ENCODE peak calls at places on chromosomes 6 and 20, in four cellular contexts. X, I, B and J are unnamed samples.

GRCh38 chr6:45584127-45584526 is 206.4 kb upstream of the SUPT3H start:
- DNase-seq in I (no peak), X (no peak), B (no peak), J (no peak)

GRCh38 chr6:144036064-144036873 is 28.2 kb upstream of the PLAGL1 start:
- DNase-seq in B (no peak), I (no peak), X (no peak), J (no peak)

GRCh38 chr20:8079976-8080375 is 52.1 kb upstream of the PLCB1 start:
- DNase-seq in I (no peak), B (no peak), X (no peak), J (no peak)

GRCh38 chr20:17108896-17109295 is 117.9 kb upstream of the PCSK2 start:
- DNase-seq in X (no peak), I (no peak), B (no peak), J (no peak)

GRCh38 chr6:47321582-47321981 is 11.9 kb upstream of the TNFRSF21 start:
- DNase-seq in X (no peak), B (no peak), I (no peak), J (no peak)

GRCh38 chr6:26198626-26199056 is 111.4 kb downstream of the HFE start:
- DNase-seq in X (no peak), I (no peak), B (no peak), J (no peak)

GRCh38 chr20:10381477-10381876 is 52.5 kb downstream of the MKKS start:
- DNase-seq in X (no peak), B (no peak), I (no peak), J (no peak)

GRCh38 chr6:111573118-111573883 is 32.4 kb downstream of the TRAF3IP2 start:
- DNase-seq in I (no peak), B (no peak), X (no peak), J (peak; percentile 62)

GRCh38 chr6:1536526-1537429 is 72.9 kb upstream of the FOXC1 start:
- DNase-seq in I (no peak), X (no peak), B (no peak), J (no peak)

GRCh38 chr20:25252226-25252625 is 4.3 kb downstream of the PYGB start:
- DNase-seq in I (no peak), X (no peak), B (no peak), J (no peak)

GRCh38 chr6:8940356-8940755 is 505.0 kb upstream of the SLC35B3 start:
- DNase-seq in I (no peak), X (no peak), B (no peak), J (no peak)

GRCh38 chr6:166806217-166806838 is 150.0 kb downstream of the RNASET2 start:
- DNase-seq in B (no peak), X (no peak), I (no peak), J (no peak)

GRCh38 chr20:23232219-23232581 is 118.4 kb upstream of the NXT1 start:
- DNase-seq in I (no peak), X (no peak), B (no peak), J (no peak)

GRCh38 chr20:23231561-23232218 is 118.9 kb upstream of the NXT1 start:
- DNase-seq in I (no peak), B (no peak), X (no peak), J (no peak)

GRCh38 chr20:23232679-23233308 is 117.8 kb upstream of the NXT1 start:
- DNase-seq in X (no peak), B (no peak), I (no peak), J (no peak)

GRCh38 chr20:23229989-23230388 is 120.6 kb upstream of the NXT1 start:
- DNase-seq in X (no peak), B (no peak), I (no peak), J (no peak)

GRCh38 chr20:23230766-23231385 is 119.7 kb upstream of the NXT1 start:
- DNase-seq in I (no peak), X (no peak), B (no peak), J (no peak)
- H3K4me1 ChIP-seq in I (no peaks in the 10 kb centered on the region), X (peaks cover 19% of the 10 kb centered on the region), B (no peaks in the 10 kb centered on the region), J (no peaks in the 10 kb centered on the region)

GRCh38 chr20:31713312-31714049 is 9.2 kb downstream of the BCL2L1 start:
- DNase-seq in X (peak; percentile 69), I (no peak), B (no peak), J (peak; percentile 73)

GRCh38 chr20:31710423-31711250 is 12.0 kb downstream of the BCL2L1 start:
- DNase-seq in B (no peak), I (no peak), X (peak; percentile 70), J (no peak)

GRCh38 chr20:31711416-31712111 is 11.1 kb downstream of the BCL2L1 start:
- DNase-seq in X (no peak), B (no peak), I (no peak), J (no peak)

GRCh38 chr20:31712112-31712553 is 10.5 kb downstream of the BCL2L1 start:
- DNase-seq in I (no peak), X (no peak), B (no peak), J (peak; percentile 43)

DNA sequence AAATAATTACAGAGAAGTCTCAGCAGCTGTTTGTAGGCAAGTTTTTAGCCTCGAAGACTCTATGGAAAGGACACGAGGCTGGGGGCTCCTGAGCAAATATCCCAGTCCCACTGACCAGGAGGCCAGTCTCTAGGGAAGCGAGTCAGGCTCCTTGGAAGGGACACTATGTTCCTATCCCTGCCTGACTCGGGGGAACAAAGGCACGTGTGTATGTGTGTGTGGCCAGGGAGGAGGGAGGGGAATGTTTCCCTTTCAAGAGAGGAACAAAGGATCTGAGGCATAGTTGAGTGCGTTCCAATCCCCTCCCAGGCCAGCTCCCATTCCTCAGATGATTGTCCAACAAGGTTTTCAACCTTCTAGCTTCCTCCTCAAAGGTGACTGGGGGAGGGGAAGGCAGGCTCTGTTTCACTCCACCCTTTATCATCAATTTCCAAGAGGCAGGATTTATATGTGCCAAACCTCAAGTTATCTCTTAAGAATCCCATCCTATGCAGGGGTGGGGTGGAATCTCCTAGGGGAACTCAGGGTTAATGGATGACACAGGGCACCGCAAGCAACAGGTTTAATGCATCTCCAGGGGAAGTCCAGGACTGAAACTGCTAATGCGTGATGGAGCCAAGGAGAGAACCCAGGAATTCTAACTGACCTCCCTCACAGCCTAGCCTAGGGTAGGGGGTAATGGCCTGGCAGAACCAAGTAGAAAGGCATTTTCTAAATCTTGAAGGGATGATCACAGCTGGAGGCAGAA is 9.9 kb downstream of the BCL2L1 start:
- DNase-seq in X (peak; percentile 66), B (no peak), I (no peak), J (peak; percentile 88)
- H3K4me1 ChIP-seq in X (peaks cover 100% of the 10 kb centered on the region), B (peaks cover 44% of the 10 kb centered on the region), I (peaks cover 95% of the 10 kb centered on the region), J (peaks cover 17% of the 10 kb centered on the region)

GRCh38 chr6:502761-503160 is 111.2 kb downstream of the IRF4 start:
- DNase-seq in B (no peak), I (no peak), X (no peak), J (no peak)

GRCh38 chr6:499617-500016 is 108.1 kb downstream of the IRF4 start:
- DNase-seq in I (no peak), X (no peak), B (no peak), J (no peak)

GRCh38 chr6:496649-497048 is 105.1 kb downstream of the IRF4 start:
- DNase-seq in B (no peak), X (no peak), I (no peak), J (no peak)

GRCh38 chr6:501891-502601 is 110.5 kb downstream of the IRF4 start:
- DNase-seq in I (no peak), X (no peak), B (peak; percentile 31), J (no peak)

GRCh38 chr6:498795-499231 is 107.3 kb downstream of the IRF4 start:
- DNase-seq in X (no peak), I (peak; percentile 18), B (no peak), J (no peak)
- H3K4me1 ChIP-seq in X (no peaks in the 10 kb centered on the region), I (peaks cover 4% of the 10 kb centered on the region), B (peaks cover 24% of the 10 kb centered on the region), J (no peaks in the 10 kb centered on the region)

GRCh38 chr20:49701313-49701731 is 12.4 kb downstream of the B4GALT5 start:
- DNase-seq in B (no peak), X (no peak), I (no peak), J (no peak)

GRCh38 chr20:49706548-49707517 is 6.8 kb downstream of the B4GALT5 start:
- DNase-seq in I (no peak), X (no peak), B (no peak), J (no peak)

GRCh38 chr20:49701916-49702315 is 11.8 kb downstream of the B4GALT5 start:
- DNase-seq in I (no peak), B (no peak), X (no peak), J (no peak)

GRCh38 chr20:49704932-49705336 is 8.7 kb downstream of the B4GALT5 start:
- DNase-seq in B (no peak), I (peak; percentile 62), X (no peak), J (no peak)

DNA sequence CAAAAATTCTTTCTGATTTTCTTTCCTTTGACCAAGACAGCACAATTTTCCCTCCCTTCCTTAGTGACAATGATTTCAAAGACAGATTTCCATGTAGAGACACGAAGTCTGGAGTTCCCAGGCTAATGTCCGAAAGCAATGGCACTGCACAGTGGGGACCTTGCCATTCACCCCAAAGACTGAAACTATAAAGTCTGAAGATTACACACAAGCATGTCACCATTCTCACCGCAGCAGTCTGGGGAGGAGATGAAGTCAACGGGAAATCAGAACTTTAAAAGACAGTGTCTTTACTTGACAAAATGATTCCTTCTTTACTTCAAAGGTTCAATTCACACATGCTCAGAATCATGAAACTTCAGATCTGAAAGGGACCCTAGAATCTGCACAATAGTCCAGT is 8.3 kb downstream of the B4GALT5 start:
- DNase-seq in I (no peak), X (no peak), B (no peak), J (no peak)
- H3K4me1 ChIP-seq in I (peaks cover 90% of the 10 kb centered on the region), X (peaks cover 53% of the 10 kb centered on the region), B (peaks cover 4% of the 10 kb centered on the region), J (no peaks in the 10 kb centered on the region)

DNA sequence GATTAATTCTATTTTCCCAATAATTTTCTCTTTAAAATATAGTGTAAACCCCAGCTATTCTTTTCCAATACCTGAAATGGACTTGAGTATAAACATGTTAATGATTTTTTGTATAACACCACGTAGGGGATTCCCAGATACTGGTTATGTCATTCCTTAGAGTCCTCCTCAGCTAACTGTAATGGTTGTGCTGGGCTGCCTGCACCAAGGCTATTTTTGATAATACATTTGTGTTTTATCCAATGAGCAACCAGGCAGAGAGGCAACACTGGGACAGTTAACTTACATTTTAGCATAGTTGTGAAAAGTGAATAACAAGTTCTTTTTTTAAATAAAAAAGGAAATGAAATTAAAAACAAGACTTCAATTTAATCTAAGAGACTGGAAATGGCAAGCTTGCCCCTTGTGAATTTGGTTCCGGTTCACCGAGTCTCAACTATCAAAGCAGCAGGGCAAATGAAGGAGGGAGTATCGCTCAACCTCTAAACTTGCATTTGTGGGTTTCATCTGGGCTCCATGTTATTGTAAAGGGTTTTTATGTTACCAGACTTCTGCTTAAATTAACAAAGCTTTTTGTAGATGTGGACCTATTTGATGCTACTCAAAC is 18.8 kb upstream of the BACH2 start:
- DNase-seq in X (no peak), B (no peak), I (peak; percentile 92), J (no peak)
- H3K4me1 ChIP-seq in X (no peaks in the 10 kb centered on the region), B (no peaks in the 10 kb centered on the region), I (peaks cover 100% of the 10 kb centered on the region), J (no peaks in the 10 kb centered on the region)

DNA sequence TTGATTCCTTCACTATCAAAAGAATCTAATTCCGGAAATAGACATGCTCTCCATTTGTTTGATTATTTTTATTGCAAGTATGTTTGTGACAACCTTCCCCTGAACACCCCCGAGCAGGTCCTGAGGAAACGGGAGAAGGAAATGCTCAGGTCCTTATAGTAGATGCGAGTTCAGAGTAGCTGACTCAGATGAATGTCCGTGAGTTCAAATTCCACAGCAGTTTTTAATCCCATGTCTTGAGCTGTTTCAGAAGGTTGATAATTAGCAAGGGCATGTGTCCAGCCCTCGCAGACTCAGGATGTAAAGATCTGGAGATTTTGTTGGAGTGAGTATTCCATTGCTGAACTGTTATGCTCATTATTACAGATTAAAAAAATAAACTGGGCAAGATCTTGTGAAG is 169.3 kb downstream of the BCAS1 start:
- DNase-seq in X (no peak), B (no peak), I (no peak), J (no peak)
- H3K4me1 ChIP-seq in X (peaks cover 37% of the 10 kb centered on the region), B (peaks cover 9% of the 10 kb centered on the region), I (peaks cover 74% of the 10 kb centered on the region), J (no peaks in the 10 kb centered on the region)